ENCODE peak calls at places on chromosomes 1 and 21, in seven cellular contexts. Y, K, T, P, C, F and I are unnamed samples.
A peak's percentile ranks its signal among the peaks of the same experiment; 100 is the strongest.

GRCh38 chr1:147238925-147239820 is 3.3 kb upstream of the CHD1L start:
- DNase-seq in C (no peak), F (no peak), P (no peak), K (no peak), Y (peak; percentile 85), T (no peak), I (no peak)

GRCh38 chr1:14880456-14881316 is 272.9 kb upstream of the TMEM51 start:
- DNase-seq in F (no peak), T (no peak), K (no peak), C (no peak), P (no peak), Y (no peak), I (no peak)

GRCh38 chr21:14943636-14944035 is 121.2 kb downstream of the NRIP1 start:
- DNase-seq in T (no peak), Y (no peak), F (no peak), C (no peak), K (no peak), P (no peak), I (no peak)

GRCh38 chr1:94237291-94238226 is at the start of gene ARHGAP29:
- DNase-seq in C (no peak), F (peak; percentile 75), Y (peak; percentile 74), K (peak; percentile 96), T (no peak), P (peak; percentile 67), I (peak; percentile 88)

GRCh38 chr1:97034651-97035050 is 313.1 kb downstream of the PTBP2 start:
- DNase-seq in F (no peak), Y (no peak), K (no peak), C (no peak), T (no peak), P (no peak), I (no peak)

GRCh38 chr1:85495556-85495955 is 30.6 kb upstream of the DDAH1 start:
- DNase-seq in Y (no peak), P (peak; percentile 19), T (no peak), F (no peak), K (no peak), C (no peak), I (peak; percentile 57)

GRCh38 chr1:26828352-26829093 is 2.0 kb downstream of the ZDHHC18 start:
- DNase-seq in K (no peak), T (no peak), C (no peak), F (peak; percentile 54), P (no peak), Y (no peak), I (no peak)

GRCh38 chr1:2347907-2348306 is 43.4 kb downstream of the MORN1 start:
- DNase-seq in P (no peak), C (no peak), Y (no peak), F (no peak), T (no peak), K (no peak), I (no peak)

GRCh38 chr1:166080965-166081870 is 85.6 kb downstream of the FAM78B start:
- DNase-seq in Y (no peak), T (no peak), P (no peak), F (no peak), K (no peak), C (no peak), I (no peak)

GRCh38 chr1:34479731-34480130 is 275.1 kb upstream of the GJB5 start:
- DNase-seq in T (no peak), K (peak; percentile 41), F (no peak), Y (no peak), C (no peak), P (no peak), I (no peak)

GRCh38 chr1:224163311-224163710 is 19.7 kb upstream of the DEGS1 start:
- DNase-seq in Y (no peak), F (no peak), P (no peak), C (no peak), K (no peak), T (no peak), I (no peak)

DNA sequence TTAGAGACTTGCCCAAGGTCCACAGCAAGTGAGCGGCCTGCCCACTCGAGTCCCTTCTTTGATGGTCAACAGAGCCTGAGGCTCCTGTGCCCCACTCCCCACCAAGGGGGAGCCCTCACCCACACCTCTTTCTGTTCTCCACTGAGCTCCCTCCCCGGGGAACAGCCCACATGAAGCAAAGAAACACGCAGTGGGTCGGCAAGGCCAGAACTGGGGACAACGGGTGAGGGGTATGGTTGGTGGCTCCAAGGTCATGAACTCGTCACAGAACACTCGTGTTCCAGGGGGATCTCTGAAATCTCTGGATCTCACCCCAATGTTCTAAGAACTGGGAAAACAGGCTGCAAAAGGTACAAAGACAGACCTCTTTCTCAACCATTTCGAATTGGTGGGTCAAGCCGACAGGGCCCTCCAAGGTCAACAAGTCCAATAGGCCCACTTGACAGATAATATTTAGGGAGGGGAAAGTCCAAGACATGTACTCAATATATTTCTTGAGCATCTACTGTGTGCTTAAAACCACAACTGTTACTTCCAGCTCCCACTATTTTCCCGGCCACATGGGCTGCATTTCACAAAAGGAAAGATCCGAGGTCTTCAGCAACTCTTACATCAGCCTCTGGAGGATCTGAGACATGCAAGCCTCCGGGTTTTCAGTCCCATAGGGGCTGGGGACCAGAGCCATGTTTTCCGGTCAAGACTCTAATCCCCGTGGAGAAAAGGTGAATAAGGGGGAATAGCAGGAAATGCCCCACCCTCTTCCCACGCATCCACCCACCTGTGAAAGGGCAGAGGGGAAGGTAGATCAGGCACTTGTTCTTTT is 1.1 kb upstream of the RAP1GAP start:
- DNase-seq in T (no peak), K (no peak), P (no peak), C (no peak), F (peak; percentile 18), Y (no peak), I (no peak)
- TF ChIP-seq JUND in T (no peak), K (no peak), P (no peak), C (no peak), F (no peak), Y (no peak), I (no peak)

GRCh38 chr21:31874817-31875216 is 2.0 kb downstream of the HUNK start:
- DNase-seq in Y (no peak), T (no peak), F (no peak), P (no peak), C (no peak), K (no peak), I (peak; percentile 25)

GRCh38 chr21:31873275-31873695 is 465 bp downstream of the HUNK start:
- DNase-seq in F (no peak), C (no peak), Y (no peak), T (no peak), K (peak; percentile 88), P (no peak), I (peak; percentile 66)

GRCh38 chr21:31875424-31876097 is 2.7 kb downstream of the HUNK start:
- DNase-seq in C (no peak), P (no peak), Y (no peak), K (no peak), F (no peak), T (no peak), I (peak; percentile 58)

GRCh38 chr21:31872452-31873274 is at the start of gene HUNK:
- DNase-seq in P (no peak), T (no peak), C (no peak), F (no peak), K (peak; percentile 84), Y (peak; percentile 29), I (peak; percentile 80)

DNA sequence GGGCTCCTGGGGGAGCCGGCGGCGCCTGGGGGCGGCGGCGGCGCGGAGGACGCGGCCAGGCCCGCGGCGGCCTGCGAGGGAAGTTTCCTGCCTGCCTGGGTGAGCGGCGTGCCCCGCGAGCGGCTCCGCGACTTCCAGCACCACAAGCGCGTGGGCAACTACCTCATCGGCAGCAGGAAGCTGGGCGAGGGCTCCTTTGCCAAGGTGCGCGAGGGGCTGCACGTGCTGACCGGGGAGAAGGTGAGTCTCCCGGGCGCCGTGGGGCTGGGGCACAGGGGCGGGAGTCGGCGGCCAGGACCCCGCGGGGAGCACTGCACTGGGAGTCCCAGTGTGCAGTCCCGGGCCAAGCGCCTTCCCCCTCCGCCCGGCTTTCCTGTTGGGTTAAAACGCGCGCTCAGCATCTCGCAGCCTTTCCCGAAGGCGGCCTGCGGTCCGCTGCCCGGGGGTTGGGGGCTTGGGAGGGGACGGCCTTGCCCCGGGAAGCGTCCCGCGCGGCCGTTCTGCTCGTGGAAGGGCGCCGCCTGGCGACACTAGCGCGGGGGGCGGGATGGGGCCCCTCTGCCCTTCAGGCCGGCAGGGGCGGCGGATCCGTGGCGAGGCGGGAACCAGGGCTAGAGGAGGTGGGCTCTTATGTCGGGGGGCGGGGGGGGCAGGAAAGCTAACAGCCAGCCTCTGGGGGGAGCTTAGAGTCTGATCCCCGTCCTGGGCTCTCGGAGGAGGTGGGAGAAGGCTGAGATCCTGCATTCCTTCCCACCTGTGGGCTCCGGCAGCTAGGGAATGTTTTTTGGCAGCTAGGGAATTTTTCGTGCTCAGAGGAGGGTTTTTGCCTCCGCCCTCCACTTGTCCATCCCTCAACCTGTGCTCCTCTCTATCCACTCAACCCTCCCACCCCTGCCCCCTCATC is 1.1 kb downstream of the HUNK start:
- DNase-seq in K (peak; percentile 91), T (no peak), P (no peak), C (no peak), F (peak; percentile 71), Y (no peak), I (peak; percentile 60)
- TF ChIP-seq JUND in K (no peak), T (no peak), P (no peak), C (no peak), F (no peak), Y (no peak), I (no peak)

GRCh38 chr1:81377406-81377805 is 423.3 kb upstream of the ADGRL2 start:
- DNase-seq in F (no peak), K (no peak), Y (no peak), T (no peak), P (no peak), C (no peak), I (peak; percentile 4)
- TF ChIP-seq JUND in F (no peak), K (no peak), Y (no peak), T (no peak), P (no peak), C (no peak), I (no peak)

GRCh38 chr1:16442273-16442672 is 1.7 kb downstream of the NECAP2 start:
- DNase-seq in Y (no peak), P (no peak), C (no peak), T (no peak), K (no peak), F (no peak), I (no peak)

GRCh38 chr1:16443975-16444745 is 3.6 kb downstream of the NECAP2 start:
- DNase-seq in C (no peak), T (no peak), K (no peak), F (peak; percentile 84), Y (no peak), P (no peak), I (no peak)

GRCh38 chr1:16445052-16445451 is 4.5 kb downstream of the NECAP2 start:
- DNase-seq in K (no peak), P (no peak), T (no peak), Y (no peak), F (peak; percentile 46), C (no peak), I (no peak)

GRCh38 chr1:16441312-16441641 is 753 bp downstream of the NECAP2 start:
- DNase-seq in Y (no peak), K (no peak), C (no peak), T (no peak), F (no peak), P (no peak), I (no peak)

GRCh38 chr1:16442941-16443340 is 2.4 kb downstream of the NECAP2 start:
- DNase-seq in T (no peak), F (no peak), K (no peak), C (no peak), Y (no peak), P (no peak), I (no peak)
- TF ChIP-seq JUND in T (no peak), F (no peak), K (no peak), C (no peak), Y (no peak), P (no peak), I (no peak)

GRCh38 chr1:209103135-209103534 is 480.4 kb upstream of the CAMK1G start:
- DNase-seq in K (no peak), Y (no peak), C (no peak), P (no peak), T (peak; percentile 55), F (no peak), I (no peak)
- TF ChIP-seq JUND in K (no peak), Y (no peak), C (no peak), P (no peak), T (no peak), F (no peak), I (no peak)

GRCh38 chr1:119007672-119008482 is 19.7 kb upstream of the TBX15 start:
- DNase-seq in F (no peak), C (no peak), Y (no peak), T (no peak), K (peak; percentile 33), P (no peak), I (no peak)
- TF ChIP-seq JUND in F (no peak), C (no peak), Y (no peak), T (no peak), K (no peak), P (no peak), I (no peak)